ENCODE peak calls at places on chromosomes 6 and 20, in seven cellular contexts. R is A549, N is right lobe of liver, O is heart left ventricle, M is astrocyte, B is heart right ventricle, T is MM.1S. U is an unnamed sample.

GRCh38 chr6:10248378-10248843 is 166.5 kb downstream of the TFAP2A start:
- DNase-seq in R (no peak), N (no peak), O (no peak), M (peak; percentile 33), B (no peak), T (no peak), U (no peak)

GRCh38 chr6:170290306-170291128 is at the start of gene DLL1:
- DNase-seq in R (no peak), N (peak; percentile 61), O (peak; percentile 61), M (peak; percentile 17), B (peak; percentile 56), T (no peak), U (no peak)

GRCh38 chr6:3383525-3383924 is 73.3 kb downstream of the SLC22A23 start:
- DNase-seq in R (no peak), N (peak; percentile 63), O (no peak), M (peak; percentile 62), B (no peak), T (no peak), U (no peak)

GRCh38 chr6:135052939-135053338 is 1.7 kb downstream of the HBS1L start:
- DNase-seq in R (no peak), N (no peak), O (no peak), M (no peak), B (no peak), T (no peak), U (no peak)

GRCh38 chr6:152973916-152974315 is 8.9 kb downstream of the FBXO5 start:
- DNase-seq in R (no peak), N (no peak), O (no peak), M (no peak), B (no peak), T (no peak), U (no peak)

GRCh38 chr6:36924131-36924530 is 30.4 kb upstream of the PI16 start:
- DNase-seq in R (no peak), N (no peak), O (no peak), M (no peak), B (no peak), T (no peak), U (no peak)

GRCh38 chr20:58723628-58723984 is 31.0 kb downstream of the NPEPL1 start:
- DNase-seq in R (no peak), N (no peak), O (no peak), M (no peak), B (no peak), T (no peak), U (no peak)

GRCh38 chr6:42320762-42321161 is 103.1 kb upstream of the MRPS10 start:
- DNase-seq in R (no peak), N (no peak), O (no peak), M (peak; percentile 33), B (no peak), T (no peak), U (no peak)

GRCh38 chr6:130513770-130514169 is 148.0 kb downstream of the TMEM200A start:
- DNase-seq in R (no peak), N (no peak), O (no peak), M (peak; percentile 98), B (no peak), T (peak; percentile 92), U (no peak)

GRCh38 chr20:46087161-46087560 is 2.6 kb downstream of the NCOA5 start:
- DNase-seq in R (no peak), N (no peak), O (no peak), M (no peak), B (no peak), T (no peak), U (no peak)

GRCh38 chr6:79574636-79575035 is 37.4 kb upstream of the LCA5 start:
- DNase-seq in R (no peak), N (no peak), O (no peak), M (peak; percentile 84), B (no peak), T (no peak), U (no peak)

GRCh38 chr6:98092326-98092725 is 742.0 kb upstream of the POU3F2 start:
- DNase-seq in R (no peak), N (no peak), O (no peak), M (no peak), B (no peak), T (no peak), U (no peak)

GRCh38 chr20:60104980-60105379 is 146.8 kb downstream of the CDH26 start:
- DNase-seq in R (no peak), N (peak; percentile 32), O (no peak), M (no peak), B (no peak), T (no peak), U (no peak)

GRCh38 chr6:46969206-46969605 is 47.5 kb upstream of the ADGRF5 start:
- DNase-seq in R (no peak), N (no peak), O (no peak), M (peak; percentile 55), B (no peak), T (no peak), U (no peak)

GRCh38 chr6:127457444-127458064 is 1.6 kb downstream of the KIAA0408 start:
- DNase-seq in R (no peak), N (no peak), O (no peak), M (peak; percentile 80), B (no peak), T (no peak), U (no peak)

GRCh38 chr6:32940656-32941411 is at the start of gene HLA-DMB:
- DNase-seq in R (peak; percentile 87), N (peak; percentile 62), O (peak; percentile 80), M (peak; percentile 53), B (peak; percentile 86), T (peak; percentile 78), U (no peak)

GRCh38 chr20:34628026-34628425 is 48.9 kb downstream of the PIGU start:
- DNase-seq in R (no peak), N (no peak), O (no peak), M (no peak), B (no peak), T (no peak), U (no peak)

GRCh38 chr6:109962271-109962670 is 15.8 kb upstream of the GPR6 start:
- DNase-seq in R (no peak), N (no peak), O (no peak), M (no peak), B (no peak), T (no peak), U (no peak)

GRCh38 chr6:163323274-163323673 is 91.2 kb upstream of the QKI start:
- DNase-seq in R (no peak), N (no peak), O (no peak), M (no peak), B (no peak), T (no peak), U (no peak)

GRCh38 chr6:3696525-3696924 is 55.0 kb downstream of the PXDC1 start:
- DNase-seq in R (no peak), N (no peak), O (no peak), M (peak; percentile 38), B (no peak), T (no peak), U (no peak)

DNA sequence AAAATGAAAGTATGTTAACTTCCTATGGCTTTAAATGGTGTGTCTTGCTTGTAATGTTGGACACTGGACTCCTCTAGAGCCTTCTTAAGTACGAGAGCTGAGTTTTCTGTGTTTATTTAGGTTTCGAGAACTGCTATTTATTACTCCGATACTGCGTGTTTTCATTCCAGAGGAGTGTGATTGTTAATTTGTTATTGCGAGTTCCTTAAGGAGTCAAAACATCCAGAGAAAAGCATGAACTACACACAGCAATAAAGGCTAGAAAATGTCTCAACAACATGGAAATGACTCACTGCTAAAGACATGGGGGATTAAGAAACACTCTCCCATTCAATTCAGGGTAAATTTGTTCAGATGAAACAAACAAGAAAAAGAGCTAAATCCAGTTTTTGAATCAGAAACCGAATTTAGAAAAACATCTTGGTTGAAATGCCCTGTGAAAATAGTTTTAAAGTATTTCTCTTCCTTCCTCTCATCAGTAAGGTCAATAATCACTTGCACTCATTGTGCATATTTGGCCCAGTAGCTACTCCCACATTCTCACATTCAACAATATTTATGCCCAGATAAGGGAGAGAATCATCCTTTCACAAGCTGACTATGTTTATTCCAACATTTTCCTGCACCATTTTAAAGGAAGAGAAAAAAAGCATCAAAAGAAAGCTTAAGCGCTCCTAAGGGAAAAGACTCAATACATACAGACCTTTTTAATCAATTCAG is 36.0 kb downstream of the ATXN1 start:
- DNase-seq in R (no peak), N (no peak), O (no peak), M (peak; percentile 79), B (no peak), T (no peak), U (no peak)
- H3K4me1 ChIP-seq in R (peaks cover 77% of the 10 kb centered on the region), N (no peaks in the 10 kb centered on the region), O (peaks cover 65% of the 10 kb centered on the region), M (peaks cover 68% of the 10 kb centered on the region), B (peaks cover 38% of the 10 kb centered on the region), T (no peaks in the 10 kb centered on the region), U (peaks cover 56% of the 10 kb centered on the region)

GRCh38 chr6:55886185-55886836 is 10.9 kb upstream of the BMP5 start:
- DNase-seq in R (no peak), N (no peak), O (no peak), M (no peak), B (no peak), T (peak; percentile 14), U (no peak)
- TF ChIP-seq CTCF in R (peak; percentile 54), N (no peak), O (peak; percentile 44), M (peak; percentile 21), B (peak; percentile 47), T (peak; percentile 32), U (no peak)

GRCh38 chr20:23227274-23227673 is 123.3 kb upstream of the NXT1 start:
- DNase-seq in R (no peak), N (peak; percentile 36), O (no peak), M (no peak), B (no peak), T (no peak), U (no peak)
- H3K4me1 ChIP-seq in R (peaks cover 11% of the 10 kb centered on the region), N (no peaks in the 10 kb centered on the region), O (peaks cover 34% of the 10 kb centered on the region), M (peaks cover 5% of the 10 kb centered on the region), B (no peaks in the 10 kb centered on the region), T (no peaks in the 10 kb centered on the region), U (peaks cover 11% of the 10 kb centered on the region)

GRCh38 chr6:143842902-143843688 is at the start of gene LTV1:
- DNase-seq in R (peak; percentile 91), N (peak; percentile 98), O (peak; percentile 97), M (peak; percentile 90), B (peak; percentile 97), T (peak; percentile 89), U (peak; percentile 84)
- TF ChIP-seq CTCF in R (no peak), N (no peak), O (no peak), M (no peak), B (peak; percentile 20), T (no peak), U (no peak)